ENCODE peak calls at places on chromosomes 6 and 20, in four cellular contexts. P, I, C and K are unnamed samples.

GRCh38 chr6:16157909-16158308 is 29.0 kb downstream of the MYLIP start:
- DNase-seq in P (no peak), C (no peak), I (no peak), K (peak; percentile 63)

GRCh38 chr6:154112181-154112809 is 73.3 kb downstream of the OPRM1 start:
- DNase-seq in I (no peak), P (no peak), C (no peak), K (no peak)

GRCh38 chr6:119096683-119097310 is 18.3 kb upstream of the FAM184A start:
- DNase-seq in C (no peak), P (peak; percentile 49), I (peak; percentile 69), K (peak; percentile 79)

GRCh38 chr6:80767808-80768207 is 661.3 kb downstream of the BCKDHB start:
- DNase-seq in P (no peak), I (no peak), C (no peak), K (peak; percentile 16)

GRCh38 chr6:92122746-92123145 is 1296.6 kb downstream of the EPHA7 start:
- DNase-seq in C (no peak), P (no peak), I (no peak), K (no peak)

GRCh38 chr20:33554914-33555420 is 65.1 kb downstream of the CBFA2T2 start:
- DNase-seq in C (peak; percentile 48), P (no peak), I (no peak), K (no peak)

GRCh38 chr20:1336699-1337387 is 7.9 kb upstream of the SDCBP2 start:
- DNase-seq in P (no peak), C (no peak), I (peak; percentile 69), K (peak; percentile 78)

GRCh38 chr6:30518505-30518850 is 29.2 kb downstream of the HLA-E start:
- DNase-seq in I (no peak), P (no peak), C (no peak), K (no peak)

GRCh38 chr20:62282877-62283503 is 19.8 kb upstream of the ADRM1 start:
- DNase-seq in P (no peak), I (no peak), C (no peak), K (no peak)

GRCh38 chr6:30682181-30683117 is 4.0 kb downstream of the PPP1R18 start:
- DNase-seq in I (peak; percentile 45), C (peak; percentile 82), P (peak; percentile 27), K (peak; percentile 94)

GRCh38 chr6:36697481-36697903 is at the start of gene RAB44:
- DNase-seq in I (no peak), C (no peak), P (no peak), K (no peak)

GRCh38 chr20:46164166-46164565 is 46.1 kb downstream of the CD40 start:
- DNase-seq in P (no peak), I (no peak), C (no peak), K (no peak)

GRCh38 chr6:167683028-167683862 is 143.5 kb upstream of the AFDN start:
- DNase-seq in P (peak; percentile 37), I (peak; percentile 60), C (no peak), K (peak; percentile 74)

GRCh38 chr20:54657268-54657826 is 182.0 kb downstream of the DOK5 start:
- DNase-seq in P (no peak), I (no peak), C (no peak), K (no peak)

GRCh38 chr6:7979831-7980230 is 69.2 kb upstream of the TXNDC5 start:
- DNase-seq in P (no peak), I (no peak), C (no peak), K (no peak)

GRCh38 chr20:53642196-53643030 is 48.8 kb upstream of the ZNF217 start:
- DNase-seq in C (peak; percentile 34), I (peak; percentile 63), P (no peak), K (no peak)

GRCh38 chr20:11302436-11302835 is 615.3 kb upstream of the BTBD3 start:
- DNase-seq in C (no peak), I (no peak), P (no peak), K (no peak)

GRCh38 chr6:48996461-48997119 is 466.5 kb downstream of the MMUT start:
- DNase-seq in P (no peak), I (no peak), C (no peak), K (no peak)

GRCh38 chr20:53070714-53071392 is 98.7 kb downstream of the TSHZ2 start:
- DNase-seq in I (no peak), C (no peak), P (no peak), K (no peak)